ENCODE peak calls at places on chromosomes 5 and 9, in seven cellular contexts. V is body of pancreas, R is NCI-H460, O is C1 segment of cervical spinal cord, X is T-helper 1 cell, J is testis, U is HEK293T. F is an unnamed sample.

GRCh38 chr5:170429014-170429413 is 39.8 kb upstream of the KCNMB1 start:
- DNase-seq in V (no peak), R (no peak), O (no peak), X (no peak), J (no peak), U (peak; percentile 53), F (no peak)

GRCh38 chr5:33608476-33609026 is 167.8 kb downstream of the TARS1 start:
- DNase-seq in V (no peak), R (no peak), O (no peak), X (no peak), J (no peak), U (no peak), F (no peak)

GRCh38 chr5:157651623-157652376 is 438 bp downstream of the SOX30 start:
- DNase-seq in V (peak; percentile 64), R (no peak), O (no peak), X (peak; percentile 91), J (peak; percentile 88), U (no peak), F (peak; percentile 73)

GRCh38 chr5:150621301-150621700 is 19.2 kb upstream of the SYNPO start:
- DNase-seq in V (no peak), R (no peak), O (no peak), X (no peak), J (no peak), U (no peak), F (no peak)

GRCh38 chr5:5575461-5575860 is 153.0 kb downstream of the ICE1 start:
- DNase-seq in V (no peak), R (no peak), O (no peak), X (no peak), J (no peak), U (no peak), F (no peak)

GRCh38 chr5:124738751-124739559 is 7.5 kb downstream of the ZNF608 start:
- DNase-seq in V (no peak), R (no peak), O (no peak), X (no peak), J (no peak), U (no peak), F (no peak)

GRCh38 chr5:176995896-176996767 is 10.4 kb downstream of the UIMC1 start:
- DNase-seq in V (no peak), R (no peak), O (no peak), X (no peak), J (no peak), U (no peak), F (no peak)

GRCh38 chr5:73442960-73443627 is 5.5 kb downstream of the FOXD1 start:
- DNase-seq in V (no peak), R (no peak), O (no peak), X (no peak), J (no peak), U (no peak), F (no peak)

GRCh38 chr9:33791117-33791516 is 4.2 kb upstream of the PRSS3 start:
- DNase-seq in V (peak; percentile 86), R (no peak), O (no peak), X (no peak), J (no peak), U (no peak), F (no peak)

GRCh38 chr9:104808030-104808614 is 44.2 kb downstream of the NIPSNAP3B start:
- DNase-seq in V (peak; percentile 68), R (no peak), O (no peak), X (no peak), J (no peak), U (no peak), F (peak; percentile 30)

GRCh38 chr9:27365977-27366376 is 69.0 kb upstream of the EQTN start:
- DNase-seq in V (no peak), R (no peak), O (no peak), X (peak; percentile 72), J (no peak), U (no peak), F (no peak)

GRCh38 chr9:111599092-111599947 is at the start of gene PTGR1:
- DNase-seq in V (peak; percentile 85), R (peak; percentile 82), O (peak; percentile 51), X (peak; percentile 9), J (peak; percentile 93), U (no peak), F (peak; percentile 76)

GRCh38 chr9:131278421-131279111 is 2.3 kb upstream of the FAM78A start:
- DNase-seq in V (no peak), R (no peak), O (no peak), X (peak; percentile 67), J (no peak), U (no peak), F (no peak)

GRCh38 chr5:150603052-150603451 is 37.4 kb upstream of the SYNPO start:
- DNase-seq in V (no peak), R (no peak), O (no peak), X (no peak), J (no peak), U (no peak), F (no peak)

GRCh38 chr5:100901851-100902341 is 1.2 kb downstream of the ST8SIA4 start:
- DNase-seq in V (peak; percentile 18), R (no peak), O (no peak), X (peak; percentile 79), J (no peak), U (peak; percentile 5), F (peak; percentile 32)

GRCh38 chr5:77651343-77651742 is 12.8 kb upstream of the OTP start:
- DNase-seq in V (no peak), R (no peak), O (no peak), X (no peak), J (no peak), U (no peak), F (no peak)

GRCh38 chr5:14035859-14036440 is 91.5 kb upstream of the DNAH5 start:
- DNase-seq in V (peak; percentile 44), R (peak; percentile 81), O (no peak), X (no peak), J (no peak), U (peak; percentile 49), F (no peak)

GRCh38 chr5:138664276-138664943 is 88.8 kb upstream of the CTNNA1 start:
- DNase-seq in V (no peak), R (no peak), O (no peak), X (no peak), J (no peak), U (no peak), F (no peak)

GRCh38 chr5:142860291-142860690 is 90.1 kb downstream of the ARHGAP26 start:
- DNase-seq in V (no peak), R (no peak), O (peak; percentile 32), X (no peak), J (no peak), U (no peak), F (no peak)

GRCh38 chr9:13942695-13943094 is 371.2 kb downstream of the NFIB start:
- DNase-seq in V (no peak), R (peak; percentile 73), O (no peak), X (peak; percentile 0), J (no peak), U (no peak), F (no peak)

GRCh38 chr5:121949885-121950284 is 11.9 kb upstream of the SRFBP1 start:
- DNase-seq in V (peak; percentile 30), R (peak; percentile 52), O (no peak), X (peak; percentile 2), J (peak; percentile 32), U (peak; percentile 25), F (no peak)

GRCh38 chr9:121741198-121741918 is 89.9 kb downstream of the DAB2IP start:
- DNase-seq in V (no peak), R (no peak), O (no peak), X (peak; percentile 11), J (no peak), U (no peak), F (peak; percentile 53)

GRCh38 chr9:93365427-93366118 is 85.9 kb upstream of the FAM120A start:
- DNase-seq in V (no peak), R (no peak), O (no peak), X (no peak), J (no peak), U (no peak), F (no peak)

GRCh38 chr5:113119271-113119924 is 142.8 kb downstream of the DCP2 start:
- DNase-seq in V (no peak), R (no peak), O (no peak), X (no peak), J (peak; percentile 62), U (no peak), F (no peak)

GRCh38 chr9:103839197-103839596 is 254.9 kb upstream of the SMC2 start:
- DNase-seq in V (no peak), R (no peak), O (no peak), X (no peak), J (no peak), U (no peak), F (no peak)

GRCh38 chr9:76115396-76115795 is 224.9 kb downstream of the PCSK5 start:
- DNase-seq in V (no peak), R (no peak), O (no peak), X (no peak), J (no peak), U (no peak), F (no peak)

GRCh38 chr5:612498-613424 is 621 bp downstream of the CEP72 start:
- DNase-seq in V (peak; percentile 35), R (no peak), O (no peak), X (peak; percentile 27), J (peak; percentile 35), U (peak; percentile 45), F (peak; percentile 20)

GRCh38 chr5:350355-350754 is 28.8 kb downstream of the AHRR start:
- DNase-seq in V (no peak), R (peak; percentile 12), O (no peak), X (no peak), J (peak; percentile 11), U (peak; percentile 10), F (no peak)

GRCh38 chr9:78312125-78312524 is 15.2 kb downstream of the PSAT1 start:
- DNase-seq in V (no peak), R (no peak), O (no peak), X (no peak), J (no peak), U (no peak), F (no peak)

GRCh38 chr5:141945511-141946024 is 12.4 kb downstream of the PCDH12 start:
- DNase-seq in V (no peak), R (no peak), O (no peak), X (no peak), J (no peak), U (no peak), F (no peak)

GRCh38 chr9:124894035-124894740 is 32.3 kb downstream of the ARPC5L start:
- DNase-seq in V (no peak), R (no peak), O (no peak), X (no peak), J (no peak), U (no peak), F (no peak)

GRCh38 chr5:53364098-53364497 is 116.3 kb upstream of the FST start:
- DNase-seq in V (no peak), R (no peak), O (no peak), X (no peak), J (no peak), U (no peak), F (no peak)

GRCh38 chr9:99038396-99038795 is 66.5 kb upstream of the TGFBR1 start:
- DNase-seq in V (no peak), R (no peak), O (no peak), X (no peak), J (no peak), U (no peak), F (no peak)

GRCh38 chr9:130360672-130361071 is 84.1 kb upstream of the ASS1 start:
- DNase-seq in V (no peak), R (no peak), O (no peak), X (no peak), J (no peak), U (no peak), F (no peak)

GRCh38 chr5:96065577-96066385 is 104.1 kb upstream of the ELL2 start:
- DNase-seq in V (no peak), R (no peak), O (no peak), X (peak; percentile 35), J (no peak), U (no peak), F (no peak)

GRCh38 chr9:133527444-133527920 is 2.7 kb upstream of the MYMK start:
- DNase-seq in V (peak; percentile 54), R (no peak), O (peak; percentile 43), X (no peak), J (peak; percentile 61), U (no peak), F (no peak)